ENCODE peak calls at places on chromosomes 5 and 9, in eight cellular contexts. O, Z, X, A, H, C, K and G are unnamed samples.

GRCh38 chr5:141951341-141951781 is 6.6 kb downstream of the PCDH12 start:
- DNase-seq in X (no peak), A (no peak), O (peak), C (no peak), H (no peak), K (no peak), Z (peak), G (no peak)

GRCh38 chr9:131578778-131579504 is 33.6 kb downstream of the PRRT1B start:
- DNase-seq in H (no peak), C (no peak), K (peak), A (no peak), O (no peak), Z (peak), X (no peak), G (no peak)

GRCh38 chr5:55903121-55903701 is 52.1 kb downstream of the IL31RA start:
- DNase-seq in H (peak), K (no peak), A (no peak), X (no peak), Z (peak), O (no peak), C (no peak), G (peak)

GRCh38 chr9:29799227-29799626 is 2225.9 kb upstream of the C9orf72 start:
- DNase-seq in A (no peak), Z (no peak), C (no peak), H (no peak), O (no peak), K (no peak), X (no peak), G (no peak)

GRCh38 chr5:142846402-142846801 is 76.2 kb downstream of the ARHGAP26 start:
- DNase-seq in Z (no peak), X (no peak), O (no peak), H (no peak), C (no peak), K (no peak), A (no peak), G (no peak)

GRCh38 chr5:83917261-83917908 is 196.7 kb upstream of the HAPLN1 start:
- DNase-seq in X (no peak), H (no peak), A (no peak), O (no peak), K (no peak), Z (no peak), C (no peak), G (no peak)

GRCh38 chr9:97635026-97635425 is 1.4 kb downstream of the NCBP1 start:
- DNase-seq in K (no peak), A (no peak), X (no peak), C (no peak), Z (no peak), O (no peak), H (no peak), G (no peak)

GRCh38 chr5:132681476-132681831 is 7.7 kb downstream of the IL4 start:
- DNase-seq in O (no peak), A (no peak), Z (no peak), H (no peak), C (no peak), X (no peak), K (no peak), G (no peak)

GRCh38 chr9:7967093-7967827 is 167.7 kb upstream of the DMAC1 start:
- DNase-seq in C (no peak), O (no peak), K (no peak), X (no peak), H (no peak), Z (no peak), A (no peak), G (no peak)

GRCh38 chr5:159956074-159956473 is 39.8 kb downstream of the ADRA1B start:
- DNase-seq in X (no peak), O (no peak), K (no peak), C (no peak), Z (no peak), H (peak), A (no peak), G (no peak)

GRCh38 chr5:129906177-129906887 is 2.1 kb downstream of the CHSY3 start:
- DNase-seq in Z (no peak), H (peak), C (no peak), X (no peak), O (peak), K (peak), A (no peak), G (no peak)

GRCh38 chr5:110977927-110978326 is 93.6 kb upstream of the TSLP start:
- DNase-seq in H (peak), C (no peak), A (no peak), X (no peak), K (no peak), O (no peak), Z (no peak), G (no peak)

GRCh38 chr9:124786881-124787573 is 10.1 kb downstream of the OLFML2A start:
- DNase-seq in K (no peak), Z (no peak), C (peak), A (no peak), X (no peak), H (no peak), O (no peak), G (peak)

GRCh38 chr5:57488308-57488955 is 5.8 kb upstream of the ACTBL2 start:
- DNase-seq in H (peak), A (no peak), X (no peak), Z (no peak), C (no peak), O (no peak), K (no peak), G (no peak)

GRCh38 chr5:33892419-33893151 is 795 bp upstream of the ADAMTS12 start:
- DNase-seq in C (no peak), X (no peak), Z (no peak), O (peak), H (peak), K (no peak), A (peak), G (no peak)

GRCh38 chr5:7391688-7392400 is 4.1 kb upstream of the ADCY2 start:
- DNase-seq in H (no peak), Z (no peak), K (no peak), C (no peak), A (no peak), X (no peak), O (no peak), G (no peak)

GRCh38 chr5:75214928-75215327 is 21.8 kb downstream of the ANKRD31 start:
- DNase-seq in C (no peak), H (no peak), O (no peak), A (no peak), Z (no peak), X (no peak), K (no peak), G (no peak)

GRCh38 chr5:370959-371810 is 49.7 kb downstream of the AHRR start:
- DNase-seq in C (peak), A (no peak), H (no peak), K (no peak), X (peak), Z (peak), O (no peak), G (no peak)

GRCh38 chr9:113309204-113309813 is 6.1 kb upstream of the RNF183 start:
- DNase-seq in C (no peak), A (peak), X (no peak), Z (no peak), O (peak), K (no peak), H (peak), G (no peak)

GRCh38 chr5:18968966-18969365 is 1019.0 kb downstream of the CDH18 start:
- DNase-seq in K (no peak), Z (no peak), H (no peak), A (no peak), O (no peak), C (no peak), X (no peak), G (no peak)

GRCh38 chr9:37974506-37975173 is 70.7 kb upstream of the SLC25A51 start:
- DNase-seq in A (no peak), Z (no peak), X (no peak), C (no peak), H (peak), K (peak), O (no peak), G (no peak)

GRCh38 chr5:138000102-138000723 is 32.7 kb downstream of the FAM13B start:
- DNase-seq in K (no peak), X (no peak), Z (no peak), A (no peak), H (peak), O (no peak), C (no peak), G (no peak)

GRCh38 chr5:73183491-73183891 is 10.5 kb downstream of the TMEM174 start:
- DNase-seq in X (no peak), K (no peak), Z (no peak), O (no peak), H (no peak), A (no peak), C (no peak), G (no peak)

GRCh38 chr5:32232441-32233219 is 58.5 kb upstream of the GOLPH3 start:
- DNase-seq in A (peak), K (peak), O (peak), C (no peak), X (peak), H (peak), Z (peak), G (peak)

GRCh38 chr5:3602713-3603502 is 7.3 kb downstream of the IRX1 start:
- DNase-seq in O (peak), C (no peak), A (no peak), H (no peak), X (peak), K (peak), Z (no peak), G (no peak)

GRCh38 chr5:108398964-108399363 is 17.1 kb upstream of the FBXL17 start:
- DNase-seq in X (no peak), A (no peak), C (no peak), O (no peak), K (no peak), H (no peak), Z (no peak), G (no peak)

GRCh38 chr5:179256229-179257189 is 88.8 kb downstream of the ADAMTS2 start:
- DNase-seq in H (no peak), O (no peak), Z (no peak), A (no peak), C (peak), X (no peak), K (no peak), G (no peak)

GRCh38 chr9:23375511-23375910 is 450.5 kb downstream of the ELAVL2 start:
- DNase-seq in H (no peak), A (no peak), K (no peak), O (no peak), Z (no peak), C (no peak), X (no peak), G (no peak)

GRCh38 chr5:18987101-18987500 is 1000.9 kb downstream of the CDH18 start:
- DNase-seq in A (no peak), K (no peak), O (no peak), C (no peak), X (no peak), Z (no peak), H (no peak), G (no peak)

GRCh38 chr5:178114325-178115135 is 1.2 kb downstream of the N4BP3 start:
- DNase-seq in O (peak), Z (peak), X (no peak), C (no peak), K (no peak), A (no peak), H (no peak), G (peak)

GRCh38 chr5:133117930-133118445 is 66.2 kb downstream of the HSPA4 start:
- DNase-seq in K (no peak), O (no peak), Z (no peak), X (no peak), A (no peak), H (no peak), C (peak), G (no peak)

GRCh38 chr9:132199056-132199455 is 37.2 kb downstream of the NTNG2 start:
- DNase-seq in A (no peak), C (no peak), X (no peak), Z (no peak), H (no peak), O (no peak), K (no peak), G (no peak)

GRCh38 chr5:125148706-125149105 is 402.3 kb upstream of the ZNF608 start:
- DNase-seq in Z (no peak), C (no peak), A (no peak), O (no peak), X (no peak), K (no peak), H (peak), G (no peak)

GRCh38 chr5:111461261-111461671 is 51.1 kb downstream of the STARD4 start:
- DNase-seq in O (peak), H (peak), X (no peak), Z (no peak), C (no peak), A (no peak), K (no peak), G (no peak)

GRCh38 chr5:14818931-14819790 is 52.4 kb downstream of the ANKH start:
- DNase-seq in O (no peak), K (no peak), C (no peak), H (no peak), Z (no peak), X (no peak), A (no peak), G (no peak)

DNA sequence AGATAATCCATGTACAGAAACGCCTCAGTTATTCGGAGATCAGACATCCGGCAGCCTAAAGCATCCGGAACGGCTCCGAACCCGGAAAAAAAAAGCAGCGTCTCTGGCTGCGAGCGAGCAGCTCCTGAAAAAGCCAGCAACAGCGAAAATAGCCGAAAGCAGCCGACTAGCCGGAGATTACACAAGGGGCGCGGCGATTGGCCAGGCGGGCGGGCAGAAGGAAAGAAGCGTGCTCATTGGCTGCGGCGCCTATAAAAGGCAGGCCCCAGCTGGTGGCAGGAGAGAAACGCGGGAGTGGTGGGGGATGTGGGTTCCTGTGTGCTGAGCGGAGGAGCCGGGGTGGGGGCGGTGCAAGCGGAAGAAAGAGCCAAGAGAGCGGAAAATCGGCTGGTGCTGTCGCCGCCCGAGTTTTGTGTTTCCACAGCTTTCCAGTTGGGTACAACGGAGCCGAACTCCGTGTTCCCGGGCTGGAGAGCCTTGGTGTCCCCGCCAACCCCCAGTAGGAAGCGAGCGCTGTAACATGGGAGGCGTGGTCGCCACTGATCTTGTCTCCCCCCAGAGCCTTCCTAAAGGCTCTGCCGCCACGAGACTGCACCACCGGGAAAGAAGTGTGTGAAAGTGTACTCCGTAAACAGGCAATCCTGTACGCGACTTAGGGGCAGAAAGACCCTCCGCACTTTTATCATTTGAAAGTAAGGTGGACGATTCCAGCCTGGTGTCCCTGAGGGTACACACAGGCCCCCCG is at the start of gene ARL15:
- DNase-seq in O (peak), A (peak), H (peak), K (peak), Z (peak), C (peak), X (peak), G (peak)
- TF ChIP-seq CTCF in O (no peak), A (no peak), H (no peak), K (no peak), Z (no peak), C (no peak), X (no peak), G (no peak)

DNA sequence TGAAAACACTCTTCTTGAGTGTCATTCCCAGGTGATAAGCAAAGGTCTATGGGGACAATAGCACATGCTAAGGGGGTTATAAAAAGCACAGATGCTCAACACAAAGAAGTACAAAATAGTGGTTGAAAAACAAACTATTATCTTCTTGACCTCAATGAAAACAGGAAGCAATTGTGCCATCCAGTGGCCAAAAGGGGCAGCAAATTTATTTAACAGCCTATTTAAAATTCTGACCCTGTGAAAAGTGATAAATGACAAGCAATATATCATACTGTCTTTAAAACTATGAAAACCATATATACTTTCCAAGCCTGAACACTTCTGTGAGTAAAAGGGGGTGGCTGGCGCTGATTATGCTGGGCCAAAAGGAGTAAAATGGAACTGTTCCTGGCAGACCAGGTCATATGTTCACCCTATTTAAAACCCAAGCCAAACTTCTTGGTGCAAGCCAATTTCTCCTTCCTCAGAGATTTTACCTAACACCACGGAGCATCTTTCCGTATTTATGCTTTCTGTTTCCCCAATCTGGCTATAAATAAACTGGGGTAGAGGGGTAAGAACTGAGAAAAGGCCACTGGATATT is 29.7 kb downstream of the TEX10 start:
- DNase-seq in C (no peak), X (no peak), H (peak), O (peak), Z (no peak), K (no peak), A (no peak), G (no peak)
- TF ChIP-seq CTCF in C (peak), X (peak), H (peak), O (peak), Z (peak), K (peak), A (peak), G (peak)

GRCh38 chr5:136057401-136057951 is 28.7 kb downstream of the TGFBI start:
- DNase-seq in X (no peak), H (peak), Z (no peak), K (no peak), O (no peak), C (no peak), A (peak), G (no peak)

GRCh38 chr5:136056771-136057335 is 28.1 kb downstream of the TGFBI start:
- DNase-seq in O (no peak), H (no peak), A (no peak), K (no peak), X (no peak), Z (no peak), C (no peak), G (no peak)

GRCh38 chr5:136058972-136059354 is 30.2 kb downstream of the TGFBI start:
- DNase-seq in H (no peak), C (no peak), A (no peak), Z (no peak), X (no peak), K (no peak), O (no peak), G (no peak)

GRCh38 chr5:136056336-136056735 is 27.5 kb downstream of the TGFBI start:
- DNase-seq in X (no peak), Z (no peak), C (no peak), O (no peak), H (no peak), K (no peak), A (no peak), G (no peak)

DNA sequence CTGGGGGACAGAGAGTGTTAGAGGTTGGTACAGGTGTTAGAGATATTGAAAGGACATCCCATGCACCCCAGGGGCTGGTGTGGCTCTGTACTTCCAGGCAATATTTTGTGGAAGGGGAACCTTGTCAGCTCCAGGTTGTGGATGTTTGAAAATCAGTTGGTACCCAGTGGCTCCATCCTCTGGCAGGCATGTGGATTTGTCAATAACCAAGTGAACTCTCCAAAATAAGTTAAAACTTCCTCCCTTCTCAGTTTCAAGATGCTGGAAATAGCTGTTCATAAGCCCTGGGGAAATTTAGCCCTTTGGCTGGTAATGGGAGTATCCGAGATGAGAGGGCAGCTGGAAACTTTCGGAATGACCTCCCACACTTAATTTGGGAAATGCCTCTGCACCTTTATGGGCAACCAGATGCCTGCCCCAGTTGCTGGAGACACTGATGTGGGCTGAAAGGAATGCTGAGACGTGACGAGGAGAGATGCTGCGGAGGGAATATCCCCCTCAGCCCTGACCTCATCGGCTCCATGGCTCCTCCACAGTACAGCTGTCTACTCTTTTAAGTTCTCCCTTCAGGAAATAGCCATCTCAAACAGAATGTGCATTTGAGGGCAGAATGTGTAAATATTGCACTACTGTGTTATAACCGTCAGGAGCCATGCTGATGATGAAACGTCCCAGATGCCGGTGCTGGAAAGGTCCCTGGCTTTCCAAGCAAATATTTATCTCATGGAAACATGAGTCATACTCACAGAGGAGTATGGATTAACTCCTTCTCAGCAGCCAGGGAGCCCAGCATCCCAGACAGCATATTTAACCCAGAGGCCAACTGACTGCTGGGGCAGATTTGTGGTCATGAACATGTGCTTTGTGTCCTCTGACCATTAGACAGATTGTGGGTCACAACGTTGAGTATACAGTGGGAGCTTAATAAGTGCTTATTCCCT is 29.5 kb downstream of the TGFBI start:
- DNase-seq in X (no peak), H (peak), C (no peak), K (no peak), O (peak), A (peak), Z (no peak), G (no peak)
- TF ChIP-seq CTCF in X (no peak), H (peak), C (peak), K (no peak), O (peak), A (peak), Z (no peak), G (no peak)

GRCh38 chr5:169701910-169702451 is 64.9 kb downstream of the DOCK2 start:
- DNase-seq in H (peak), X (no peak), Z (no peak), A (no peak), K (no peak), C (no peak), O (peak), G (no peak)
- TF ChIP-seq CTCF in H (peak), X (peak), Z (no peak), A (peak), K (no peak), C (peak), O (peak), G (no peak)

GRCh38 chr9:80509358-80509757 is 937.6 kb downstream of the TLE4 start:
- DNase-seq in A (no peak), X (no peak), Z (no peak), O (no peak), C (no peak), H (peak), K (no peak), G (no peak)
- TF ChIP-seq CTCF in A (peak), X (peak), Z (no peak), O (peak), C (peak), H (peak), K (peak), G (no peak)

GRCh38 chr9:85716031-85716877 is 25.5 kb downstream of the AGTPBP1 start:
- DNase-seq in X (no peak), H (no peak), O (no peak), C (no peak), A (no peak), K (no peak), Z (no peak), G (no peak)
- TF ChIP-seq CTCF in X (no peak), H (peak), O (peak), C (peak), A (peak), K (no peak), Z (peak), G (peak)